ENCODE peak calls at places on chromosomes 4 and X, in five cellular contexts. W is prostate gland, R is ecto neural progenitor cell, K is C1 segment of cervical spinal cord, Z is cardiac fibroblast. U is an unnamed sample.
A peak's percentile ranks its signal among the peaks of the same experiment; 100 is the strongest.

GRCh38 chrX:43971966-43972961 is 926 bp downstream of the NDP start:
- DNase-seq in W (no peak), R (no peak), K (peak; percentile 14), Z (peak; percentile 10), U (no peak)

GRCh38 chrX:137051978-137052640 is 18.3 kb upstream of the GPR101 start:
- DNase-seq in W (peak; percentile 6), R (peak; percentile 85), K (no peak), Z (peak; percentile 59), U (peak; percentile 65)

GRCh38 chrX:7689791-7690412 is 153.1 kb upstream of the VCX start:
- DNase-seq in W (no peak), R (no peak), K (no peak), Z (no peak), U (no peak)

GRCh38 chr4:79864470-79865190 is 208.4 kb downstream of the ANTXR2 start:
- DNase-seq in W (no peak), R (no peak), K (no peak), Z (no peak), U (no peak)

GRCh38 chrX:109839694-109840358 is 106.8 kb upstream of the ACSL4 start:
- DNase-seq in W (no peak), R (peak; percentile 61), K (no peak), Z (peak; percentile 78), U (no peak)

GRCh38 chrX:9688833-9689232 is 76.8 kb downstream of the GPR143 start:
- DNase-seq in W (no peak), R (no peak), K (no peak), Z (no peak), U (no peak)

GRCh38 chrX:152601848-152602616 is 35.7 kb upstream of the GABRQ start:
- DNase-seq in W (no peak), R (no peak), K (no peak), Z (no peak), U (no peak)

GRCh38 chrX:340641-341423 is 22.2 kb upstream of the GTPBP6 start:
- DNase-seq in W (no peak), R (no peak), K (no peak), Z (no peak), U (no peak)

GRCh38 chr4:3656441-3657376 is 109.5 kb upstream of the ADRA2C start:
- DNase-seq in W (no peak), R (no peak), K (no peak), Z (no peak), U (no peak)

GRCh38 chr4:138891610-138892009 is 124.0 kb upstream of the NOCT start:
- DNase-seq in W (no peak), R (no peak), K (no peak), Z (no peak), U (no peak)

GRCh38 chr4:100314057-100314456 is 123.8 kb upstream of the DDIT4L start:
- DNase-seq in W (no peak), R (no peak), K (no peak), Z (peak; percentile 52), U (no peak)

GRCh38 chr4:8308856-8309771 is 39.6 kb downstream of the HTRA3 start:
- DNase-seq in W (no peak), R (no peak), K (no peak), Z (peak; percentile 59), U (no peak)

GRCh38 chr4:154489558-154490260 is 1.9 kb downstream of the DCHS2 start:
- DNase-seq in W (no peak), R (no peak), K (no peak), Z (no peak), U (no peak)

GRCh38 chr4:4820264-4820663 is 39.2 kb upstream of the MSX1 start:
- DNase-seq in W (peak; percentile 10), R (peak; percentile 73), K (peak; percentile 33), Z (no peak), U (no peak)

GRCh38 chr4:82774711-82775171 is 23.9 kb downstream of the SCD5 start:
- DNase-seq in W (no peak), R (peak; percentile 75), K (peak; percentile 43), Z (no peak), U (no peak)

GRCh38 chr4:139027771-139028170 is 12.2 kb downstream of the NOCT start:
- DNase-seq in W (no peak), R (no peak), K (no peak), Z (no peak), U (no peak)

GRCh38 chr4:156638925-156639605 is 332.5 kb downstream of the PDGFC start:
- DNase-seq in W (no peak), R (no peak), K (no peak), Z (peak; percentile 82), U (no peak)

GRCh38 chr4:55358668-55359067 is 12.6 kb downstream of the SRD5A3 start:
- DNase-seq in W (no peak), R (no peak), K (no peak), Z (peak; percentile 72), U (no peak)

GRCh38 chr4:157270108-157270507 is 49.6 kb downstream of the GRIA2 start:
- DNase-seq in W (no peak), R (no peak), K (no peak), Z (no peak), U (no peak)

GRCh38 chr4:164442167-164442566 is 311.8 kb upstream of the SMIM31 start:
- DNase-seq in W (no peak), R (no peak), K (no peak), Z (no peak), U (no peak)

GRCh38 chrX:39258331-39258730 is 457.1 kb downstream of the MID1IP1 start:
- DNase-seq in W (no peak), R (no peak), K (no peak), Z (no peak), U (no peak)

GRCh38 chrX:71992711-71993110 is 82.1 kb downstream of the NHSL2 start:
- DNase-seq in W (no peak), R (no peak), K (no peak), Z (no peak), U (no peak)

GRCh38 chr4:171186700-171187099 is 626.5 kb upstream of the GALNTL6 start:
- DNase-seq in W (no peak), R (no peak), K (no peak), Z (no peak), U (peak; percentile 53)

GRCh38 chrX:50751091-50751490 is 62.9 kb downstream of the SHROOM4 start:
- DNase-seq in W (no peak), R (no peak), K (no peak), Z (no peak), U (no peak)